ENCODE peak calls at places on chromosome 5, in six cellular contexts. I is IMR-90, W is H9, M is mesenchymal stem cell, Q is trophoblast cell, X is neuronal stem cell. K is an unnamed sample.

GRCh38 chr5:178357127-178357526 is 124.5 kb upstream of the PHYKPL start:
- DNase-seq in I (no peak), W (peak; percentile 84), M (no peak), Q (peak; percentile 18), X (peak; percentile 84), K (peak; percentile 47)

GRCh38 chr5:41636605-41637004 is 126.2 kb upstream of the PLCXD3 start:
- DNase-seq in I (peak; percentile 28), W (peak; percentile 54), M (peak; percentile 4), Q (peak; percentile 55), X (peak; percentile 20), K (peak; percentile 52)

GRCh38 chr5:177608243-177609075 is 8.5 kb downstream of the B4GALT7 start:
- DNase-seq in I (no peak), W (no peak), M (no peak), Q (no peak), X (no peak), K (no peak)

GRCh38 chr5:96629774-96630173 is 32.4 kb upstream of the CAST start:
- DNase-seq in I (peak; percentile 89), W (no peak), M (peak; percentile 83), Q (no peak), X (no peak), K (no peak)

GRCh38 chr5:43193171-43193951 is 1.3 kb downstream of the NIM1K start:
- DNase-seq in I (peak; percentile 94), W (no peak), M (peak; percentile 96), Q (peak; percentile 95), X (peak; percentile 20), K (no peak)

GRCh38 chr5:65811895-65812294 is 89.9 kb downstream of the NLN start:
- DNase-seq in I (peak; percentile 56), W (no peak), M (peak; percentile 60), Q (peak; percentile 32), X (no peak), K (no peak)

GRCh38 chr5:73121109-73121443 is 701 bp downstream of the TMEM171 start:
- DNase-seq in I (peak; percentile 47), W (no peak), M (no peak), Q (no peak), X (no peak), K (no peak)

GRCh38 chr5:111415053-111415452 is 97.3 kb downstream of the STARD4 start:
- DNase-seq in I (no peak), W (no peak), M (no peak), Q (peak; percentile 8), X (no peak), K (no peak)

GRCh38 chr5:124279146-124279545 is 467.3 kb downstream of the ZNF608 start:
- DNase-seq in I (no peak), W (no peak), M (no peak), Q (no peak), X (no peak), K (no peak)

GRCh38 chr5:137218471-137218870 is 280.7 kb downstream of the SPOCK1 start:
- DNase-seq in I (peak; percentile 52), W (no peak), M (no peak), Q (peak; percentile 16), X (no peak), K (no peak)

GRCh38 chr5:57383093-57383861 is 99.3 kb downstream of the ACTBL2 start:
- DNase-seq in I (peak; percentile 99), W (no peak), M (peak; percentile 98), Q (peak; percentile 96), X (no peak), K (no peak)

GRCh38 chr5:120454094-120454798 is 9.9 kb upstream of the PRR16 start:
- DNase-seq in I (peak; percentile 83), W (no peak), M (peak; percentile 68), Q (peak; percentile 11), X (peak; percentile 37), K (no peak)

GRCh38 chr5:143064207-143064606 is 294.0 kb downstream of the ARHGAP26 start:
- DNase-seq in I (peak; percentile 57), W (no peak), M (peak; percentile 54), Q (no peak), X (no peak), K (no peak)

GRCh38 chr5:127028822-127029457 is 1.4 kb downstream of the MARCHF3 start:
- DNase-seq in I (peak; percentile 36), W (no peak), M (peak; percentile 43), Q (peak; percentile 2), X (no peak), K (no peak)

GRCh38 chr5:79193643-79194042 is 42.3 kb upstream of the JMY start:
- DNase-seq in I (peak; percentile 16), W (no peak), M (no peak), Q (peak; percentile 89), X (no peak), K (no peak)

GRCh38 chr5:37400501-37400900 is 21.4 kb downstream of the WDR70 start:
- DNase-seq in I (peak; percentile 62), W (no peak), M (peak; percentile 39), Q (no peak), X (no peak), K (no peak)

GRCh38 chr5:78508231-78508765 is 140.3 kb downstream of the LHFPL2 start:
- DNase-seq in I (peak; percentile 78), W (no peak), M (peak; percentile 49), Q (no peak), X (no peak), K (no peak)

GRCh38 chr5:108295588-108296368 is 86.1 kb downstream of the FBXL17 start:
- DNase-seq in I (peak; percentile 43), W (no peak), M (peak; percentile 20), Q (no peak), X (no peak), K (no peak)

GRCh38 chr5:61464512-61464911 is 132.5 kb downstream of the ZSWIM6 start:
- DNase-seq in I (no peak), W (no peak), M (no peak), Q (no peak), X (no peak), K (no peak)

GRCh38 chr5:61466017-61466416 is 134.0 kb downstream of the ZSWIM6 start:
- DNase-seq in I (no peak), W (no peak), M (no peak), Q (no peak), X (no peak), K (no peak)

GRCh38 chr5:61461412-61461811 is 129.4 kb downstream of the ZSWIM6 start:
- DNase-seq in I (no peak), W (no peak), M (no peak), Q (no peak), X (no peak), K (no peak)

GRCh38 chr5:61455179-61456006 is 123.3 kb downstream of the ZSWIM6 start:
- DNase-seq in I (no peak), W (no peak), M (no peak), Q (no peak), X (no peak), K (no peak)

GRCh38 chr5:61460471-61460870 is 128.4 kb downstream of the ZSWIM6 start:
- DNase-seq in I (no peak), W (no peak), M (no peak), Q (no peak), X (no peak), K (no peak)
- H4K91ac ChIP-seq in I (no peak overlapping the region), W (no peak overlapping the region), M (no peak overlapping the region), Q (no peak overlapping the region), X (no peak overlapping the region), K (no peak overlapping the region)

DNA sequence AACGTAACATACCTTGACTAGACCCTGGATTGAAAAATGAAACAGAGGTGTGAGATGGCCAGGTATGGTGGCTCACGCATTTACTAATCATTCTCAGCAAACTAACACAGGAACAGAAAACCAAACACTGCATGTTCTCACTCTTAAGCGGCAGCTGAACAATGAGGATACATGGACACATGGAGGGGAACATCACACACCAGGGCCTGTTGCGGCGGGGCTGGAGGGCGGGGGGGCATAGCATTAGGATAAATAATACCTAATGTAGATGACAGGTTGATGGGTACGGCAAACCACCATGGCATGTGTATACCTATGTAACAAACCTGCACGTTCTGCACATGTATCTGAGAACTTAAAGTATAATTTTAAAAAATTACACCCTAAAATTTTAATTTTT is 15.9 kb downstream of the RAPGEF6 start:
- DNase-seq in I (no peak), W (no peak), M (no peak), Q (no peak), X (no peak), K (no peak)
- H4K91ac ChIP-seq in I (no peak overlapping the region), W (no peak overlapping the region), M (no peak overlapping the region), Q (no peak overlapping the region), X (no peak overlapping the region), K (no peak overlapping the region)

GRCh38 chr5:39767906-39768305 is 343.1 kb upstream of the DAB2 start:
- DNase-seq in I (no peak), W (no peak), M (no peak), Q (no peak), X (no peak), K (no peak)
- H4K91ac ChIP-seq in I (no peak overlapping the region), W (no peak overlapping the region), M (no peak overlapping the region), Q (no peak overlapping the region), X (no peak overlapping the region), K (no peak overlapping the region)

DNA sequence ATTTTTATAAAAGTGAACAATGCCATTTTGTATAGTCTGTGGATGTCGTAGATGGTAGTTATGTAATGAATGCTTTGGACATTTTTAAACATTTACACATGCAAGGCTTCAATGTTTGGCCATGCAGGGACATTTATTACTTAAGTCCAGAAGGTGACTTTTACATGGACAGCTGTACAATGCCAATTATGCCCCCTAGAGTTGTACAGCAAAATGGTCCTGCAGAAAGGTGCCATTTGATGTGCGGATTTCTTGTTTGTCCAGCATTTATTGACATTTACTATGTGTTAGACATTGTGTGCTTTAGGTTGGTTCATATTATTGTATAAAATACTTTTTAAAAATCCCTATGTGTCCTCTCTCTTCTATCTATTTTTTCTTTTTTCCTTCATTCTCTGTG is 22.5 kb upstream of the COMMD10 start:
- DNase-seq in I (no peak), W (no peak), M (no peak), Q (peak; percentile 31), X (no peak), K (no peak)
- H4K91ac ChIP-seq in I (no peak overlapping the region), W (no peak overlapping the region), M (no peak overlapping the region), Q (no peak overlapping the region), X (no peak overlapping the region), K (no peak overlapping the region)

DNA sequence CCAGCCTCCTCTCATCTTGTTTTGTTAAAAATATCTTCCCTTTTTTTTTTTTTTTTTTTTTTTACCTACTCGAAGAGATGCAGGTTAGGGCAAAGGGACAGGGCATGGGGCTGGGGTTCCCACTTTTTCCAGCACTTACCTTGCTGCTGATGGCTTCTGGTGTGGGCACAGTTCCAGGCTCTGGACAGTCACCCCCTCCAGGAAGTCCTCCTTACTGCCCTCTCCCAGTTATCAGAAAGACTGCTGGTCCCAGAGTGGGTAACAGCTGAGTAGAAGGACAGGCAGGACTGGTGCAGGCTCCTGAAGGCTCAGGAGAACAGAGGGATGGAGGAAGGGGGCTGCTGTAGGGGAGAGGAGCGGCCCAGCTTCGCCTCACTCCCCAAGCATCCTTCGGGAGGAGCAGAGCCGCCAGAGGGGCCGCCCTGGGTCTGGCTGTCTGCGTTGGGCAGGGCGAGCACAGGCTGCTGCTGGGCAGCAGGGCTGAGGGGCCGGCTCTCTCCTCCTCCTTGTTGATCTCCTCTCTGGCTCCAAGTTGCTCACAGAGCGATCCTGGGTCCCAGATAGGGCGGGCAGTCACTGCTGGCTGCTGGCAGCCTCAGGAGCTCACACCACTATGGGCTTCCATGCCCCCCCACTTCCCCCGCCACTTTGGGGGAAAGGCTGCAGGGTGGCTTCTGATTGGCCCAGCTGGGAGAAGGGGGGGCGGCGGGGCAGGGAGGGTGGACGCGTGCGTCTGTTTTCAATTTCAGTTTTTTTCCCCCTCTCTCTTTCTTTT is at the start of gene PDGFRB:
- DNase-seq in I (peak; percentile 89), W (peak; percentile 76), M (peak; percentile 91), Q (no peak), X (peak; percentile 65), K (peak; percentile 79)
- H4K91ac ChIP-seq in I (peak within 1 kb of the TSS; percentile 98), W (no peak within 1 kb of the TSS), M (peak within 1 kb of the TSS; percentile 91), Q (peak within 1 kb of the TSS; percentile 95), X (peak within 1 kb of the TSS; percentile 89), K (no peak within 1 kb of the TSS)

GRCh38 chr5:133544346-133544745 is 68.0 kb downstream of the FSTL4 start:
- DNase-seq in I (no peak), W (no peak), M (no peak), Q (no peak), X (no peak), K (no peak)
- H4K91ac ChIP-seq in I (no peak overlapping the region), W (no peak overlapping the region), M (no peak overlapping the region), Q (no peak overlapping the region), X (no peak overlapping the region), K (no peak overlapping the region)

K was measured in H1.